ENCODE peak calls at places on chromosomes 3 and 15, in four cellular contexts. R is GM12892, Z is cardiac muscle cell, X is HTR-8/SVneo. S is an unnamed sample.
A peak's percentile ranks its signal among the peaks of the same experiment; 100 is the strongest.

GRCh38 chr15:99251436-99251821 is at the start of gene LRRC28:
- DNase-seq in R (no peak), Z (no peak), X (no peak), S (no peak)

GRCh38 chr3:20340324-20340928 is 154.4 kb upstream of the SGO1 start:
- DNase-seq in R (peak; percentile 7), Z (peak; percentile 86), X (peak; percentile 32), S (peak; percentile 50)

GRCh38 chr15:51121118-51121517 is 26.4 kb upstream of the TNFAIP8L3 start:
- DNase-seq in R (no peak), Z (peak; percentile 95), X (peak; percentile 18), S (peak; percentile 43)

GRCh38 chr3:124826703-124827102 is 60.5 kb downstream of the ITGB5 start:
- DNase-seq in R (no peak), Z (peak; percentile 81), X (no peak), S (no peak)

GRCh38 chr3:24500806-24501205 is 6.2 kb upstream of the THRB start:
- DNase-seq in R (no peak), Z (no peak), X (no peak), S (no peak)

GRCh38 chr3:159620281-159620680 is 368.4 kb upstream of the IL12A start:
- DNase-seq in R (no peak), Z (no peak), X (no peak), S (no peak)

GRCh38 chr15:101027920-101028319 is 108.8 kb downstream of the LRRK1 start:
- DNase-seq in R (no peak), Z (no peak), X (no peak), S (no peak)

GRCh38 chr3:164940737-164941136 is 137.6 kb downstream of the SI start:
- DNase-seq in R (no peak), Z (no peak), X (no peak), S (no peak)

GRCh38 chr15:29087521-29088285 is 181.9 kb downstream of the NSMCE3 start:
- DNase-seq in R (no peak), Z (no peak), X (no peak), S (no peak)

GRCh38 chr3:143443851-143444331 is 324.3 kb downstream of the CHST2 start:
- DNase-seq in R (no peak), Z (peak; percentile 95), X (peak; percentile 63), S (peak; percentile 81)

GRCh38 chr15:99137111-99137546 is 32.2 kb downstream of the SYNM start:
- DNase-seq in R (no peak), Z (no peak), X (no peak), S (no peak)

GRCh38 chr15:99764521-99764920 is 31.3 kb upstream of the LYSMD4 start:
- DNase-seq in R (no peak), Z (no peak), X (no peak), S (no peak)

GRCh38 chr15:66253643-66254363 is at the start of gene MEGF11:
- DNase-seq in R (peak; percentile 33), Z (peak; percentile 53), X (peak; percentile 21), S (peak; percentile 22)

GRCh38 chr3:122060044-122060694 is 5.0 kb downstream of the CD86 start:
- DNase-seq in R (no peak), Z (no peak), X (no peak), S (no peak)

GRCh38 chr3:190064112-190064511 is 56.6 kb downstream of the P3H2 start:
- DNase-seq in R (no peak), Z (peak; percentile 84), X (no peak), S (peak; percentile 29)

GRCh38 chr3:123331006-123331405 is 117.9 kb downstream of the ADCY5 start:
- DNase-seq in R (no peak), Z (peak; percentile 25), X (no peak), S (no peak)